ENCODE peak calls at places on chromosomes 2 and 18, in seven cellular contexts. Y is endodermal cell, Q is left ventricle myocardium inferior, W is lower lobe of right lung, Z is right lobe of liver, D is HepG2, L is pancreas. U is an unnamed sample.

GRCh38 chr2:103155308-103155707 is 393.5 kb downstream of the TMEM182 start:
- DNase-seq in Y (no peak), L (no peak), D (no peak), W (no peak), Z (no peak), Q (no peak), U (no peak)

GRCh38 chr2:20439503-20439902 is 7.4 kb upstream of the RHOB start:
- DNase-seq in Y (peak), W (no peak), L (no peak), Z (peak), Q (no peak), D (no peak), U (no peak)

GRCh38 chr2:229314117-229314516 is 43.0 kb upstream of the PID1 start:
- DNase-seq in Y (no peak), L (no peak), Q (no peak), W (no peak), D (no peak), Z (no peak), U (no peak)

GRCh38 chr2:96197541-96198255 is 10.9 kb downstream of the STARD7 start:
- DNase-seq in Z (no peak), Y (no peak), L (no peak), Q (no peak), W (no peak), D (no peak), U (no peak)

GRCh38 chr2:111686994-111687393 is 197.0 kb downstream of the ANAPC1 start:
- DNase-seq in Q (no peak), Y (no peak), W (no peak), D (no peak), L (no peak), Z (peak), U (no peak)

GRCh38 chr18:51029378-51029693 is 677 bp upstream of the SMAD4 start:
- DNase-seq in Q (no peak), Z (no peak), W (no peak), Y (no peak), D (no peak), L (no peak), U (no peak)

GRCh38 chr18:63867368-63867767 is 20.1 kb upstream of the SERPINB2 start:
- DNase-seq in Y (no peak), D (no peak), L (no peak), W (no peak), Q (no peak), Z (no peak), U (no peak)

GRCh38 chr2:124585277-124585676 is 560.2 kb downstream of the CNTNAP5 start:
- DNase-seq in Q (no peak), Y (no peak), W (no peak), D (peak), L (no peak), Z (no peak), U (no peak)

GRCh38 chr2:161905389-161906046 is 168.5 kb downstream of the DPP4 start:
- DNase-seq in W (no peak), Q (no peak), Z (no peak), D (peak), Y (no peak), L (no peak), U (peak)

GRCh38 chr18:49285627-49286026 is 174.8 kb downstream of the DYM start:
- DNase-seq in W (no peak), Y (no peak), Z (no peak), D (no peak), Q (no peak), L (no peak), U (no peak)

GRCh38 chr18:34848695-34849094 is 138.6 kb downstream of the DTNA start:
- DNase-seq in L (no peak), D (no peak), Y (no peak), Z (no peak), W (no peak), Q (no peak), U (no peak)

GRCh38 chr2:229218329-229218921 is 52.7 kb downstream of the PID1 start:
- DNase-seq in D (no peak), Q (no peak), Y (no peak), W (no peak), Z (peak), L (no peak), U (no peak)

GRCh38 chr2:131156452-131157149 is 51.5 kb downstream of the PLEKHB2 start:
- DNase-seq in L (no peak), Z (no peak), Q (no peak), D (peak), Y (peak), W (no peak), U (no peak)

GRCh38 chr18:11518788-11519685 is 90.4 kb upstream of the SLC35G4 start:
- DNase-seq in W (no peak), Z (peak), Y (peak), L (peak), D (peak), Q (no peak), U (no peak)

GRCh38 chr18:57776767-57777166 is 26.3 kb downstream of the ATP8B1 start:
- DNase-seq in L (no peak), Z (no peak), Q (no peak), W (no peak), D (no peak), Y (no peak), U (no peak)

GRCh38 chr2:175318542-175318941 is 137.0 kb upstream of the ATP5MC3 start:
- DNase-seq in Z (no peak), Q (no peak), W (no peak), Y (no peak), L (no peak), D (no peak), U (no peak)

GRCh38 chr2:113831156-113831555 is 58.7 kb upstream of the ACTR3 start:
- DNase-seq in L (no peak), Y (peak), D (no peak), W (no peak), Z (no peak), Q (no peak), U (no peak)

GRCh38 chr2:188819011-188819410 is 155.2 kb upstream of the COL3A1 start:
- DNase-seq in D (no peak), Y (no peak), L (no peak), W (no peak), Q (no peak), Z (no peak), U (no peak)

GRCh38 chr2:200812122-200813022 is 662 bp downstream of the BZW1 start:
- DNase-seq in Y (peak), Q (peak), Z (peak), D (peak), W (peak), L (peak), U (no peak)

GRCh38 chr2:95314964-95315611 is 17.9 kb downstream of the KCNIP3 start:
- DNase-seq in Q (no peak), W (no peak), Z (peak), D (peak), Y (peak), L (peak), U (peak)

GRCh38 chr2:45904931-45905642 is 253.6 kb downstream of the PRKCE start:
- DNase-seq in Y (no peak), W (no peak), D (no peak), Z (no peak), Q (no peak), L (no peak), U (no peak)

GRCh38 chr2:15243762-15244161 is 317.4 kb downstream of the NBAS start:
- DNase-seq in Y (no peak), Q (no peak), L (no peak), Z (no peak), W (no peak), D (no peak), U (peak)

GRCh38 chr2:3780477-3781402 is 77.4 kb downstream of the DCDC2C start:
- DNase-seq in W (peak), L (no peak), Y (peak), D (peak), Z (peak), Q (peak), U (peak)

GRCh38 chr18:32389868-32390267 is 80.8 kb downstream of the GAREM1 start:
- DNase-seq in L (peak), Q (peak), Z (peak), W (peak), Y (no peak), D (no peak), U (no peak)

GRCh38 chr2:167406558-167406957 is 518.3 kb downstream of the XIRP2 start:
- DNase-seq in Q (no peak), W (no peak), Z (no peak), Y (peak), L (no peak), D (no peak), U (peak)

GRCh38 chr2:21317131-21317530 is 193.4 kb downstream of the TDRD15 start:
- DNase-seq in L (no peak), Q (peak), W (peak), D (peak), Y (peak), Z (peak), U (no peak)

GRCh38 chr2:229610359-229610758 is 104.0 kb downstream of the DNER start:
- DNase-seq in Q (no peak), L (no peak), D (no peak), W (no peak), Z (no peak), Y (no peak), U (peak)

GRCh38 chr2:10709290-10709939 is 12.0 kb upstream of the ATP6V1C2 start:
- DNase-seq in D (peak), Q (no peak), W (no peak), Y (peak), L (no peak), Z (peak), U (no peak)

GRCh38 chr18:24627644-24628315 is 167.3 kb downstream of the HRH4 start:
- DNase-seq in L (no peak), D (no peak), Q (no peak), W (no peak), Z (no peak), Y (no peak), U (no peak)

GRCh38 chr18:47883771-47884413 is 46.6 kb downstream of the SMAD2 start:
- DNase-seq in Q (no peak), Z (no peak), D (no peak), W (no peak), Y (no peak), L (no peak), U (peak)

GRCh38 chr18:74512321-74513053 is 16.3 kb downstream of the CNDP2 start:
- DNase-seq in Y (no peak), L (no peak), Z (no peak), W (no peak), Q (no peak), D (no peak), U (no peak)

GRCh38 chr18:23587220-23587642 is 925 bp upstream of the NPC1 start:
- DNase-seq in W (no peak), L (no peak), D (no peak), Z (no peak), Y (no peak), Q (no peak), U (no peak)

GRCh38 chr2:67209107-67209506 is 188.0 kb upstream of the ETAA1 start:
- DNase-seq in D (no peak), W (no peak), Q (no peak), Z (no peak), L (peak), Y (no peak), U (peak)

GRCh38 chr2:113886479-113887383 is 3.2 kb upstream of the ACTR3 start:
- DNase-seq in D (peak), Q (peak), L (no peak), Y (no peak), W (peak), Z (peak), U (peak)

GRCh38 chr2:18132697-18133096 is 254.2 kb downstream of the KCNS3 start:
- DNase-seq in Q (no peak), Z (no peak), W (no peak), L (no peak), Y (no peak), D (no peak), U (peak)

GRCh38 chr2:203327582-203327917 is 644 bp upstream of the ABI2 start:
- DNase-seq in Z (no peak), L (no peak), Y (no peak), W (no peak), D (no peak), Q (no peak), U (no peak)

GRCh38 chr18:57441395-57441794 is 6.2 kb downstream of the ONECUT2 start:
- DNase-seq in D (no peak), L (no peak), Z (no peak), Q (no peak), W (no peak), Y (peak), U (no peak)

GRCh38 chr2:172783091-172783898 is 47.6 kb downstream of the RAPGEF4 start:
- DNase-seq in Q (no peak), W (no peak), L (no peak), Y (peak), Z (no peak), D (peak), U (peak)
- TF ChIP-seq CTCF in Q (peak), W (no peak), L (no peak), Y (peak), Z (no peak), D (peak), U (peak)

DNA sequence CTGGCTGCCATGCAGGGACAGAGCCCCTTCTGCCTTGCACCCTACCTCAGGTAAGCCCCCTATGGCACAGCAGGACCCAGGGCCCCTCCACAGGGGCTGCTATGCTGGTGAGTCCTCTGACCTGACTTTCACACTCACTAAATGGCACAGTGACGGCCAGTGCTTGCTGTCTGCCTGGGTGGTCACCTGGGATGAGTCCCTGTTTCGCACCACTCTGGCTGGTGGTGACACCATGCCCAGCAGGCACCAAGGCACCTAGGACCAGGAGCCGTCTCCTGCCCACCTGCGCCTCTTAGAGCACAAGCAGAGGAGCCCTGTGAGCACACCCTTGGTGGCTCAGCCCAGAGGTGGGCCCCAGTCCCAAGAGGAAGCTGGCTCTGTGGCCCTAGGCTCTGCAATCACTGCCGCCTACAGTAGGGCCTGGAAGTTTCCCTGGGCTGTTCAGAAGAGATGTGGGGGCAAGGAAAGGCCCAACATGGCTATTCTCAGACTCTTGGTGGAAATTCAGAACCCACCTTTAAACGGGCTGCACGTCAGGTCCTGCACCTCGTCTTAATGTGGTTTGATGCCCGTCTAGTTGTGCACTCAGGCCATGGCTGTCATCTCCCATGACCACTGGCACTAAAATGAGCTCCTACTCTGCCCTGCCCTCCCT is 96.0 kb downstream of the PLB1 start:
- DNase-seq in Y (no peak), D (no peak), Z (peak), L (no peak), Q (no peak), W (no peak), U (no peak)
- H3K4me3 ChIP-seq in Y (no peak), D (no peak), Z (no peak), L (no peak), Q (no peak), W (no peak), U (no peak)

DNA sequence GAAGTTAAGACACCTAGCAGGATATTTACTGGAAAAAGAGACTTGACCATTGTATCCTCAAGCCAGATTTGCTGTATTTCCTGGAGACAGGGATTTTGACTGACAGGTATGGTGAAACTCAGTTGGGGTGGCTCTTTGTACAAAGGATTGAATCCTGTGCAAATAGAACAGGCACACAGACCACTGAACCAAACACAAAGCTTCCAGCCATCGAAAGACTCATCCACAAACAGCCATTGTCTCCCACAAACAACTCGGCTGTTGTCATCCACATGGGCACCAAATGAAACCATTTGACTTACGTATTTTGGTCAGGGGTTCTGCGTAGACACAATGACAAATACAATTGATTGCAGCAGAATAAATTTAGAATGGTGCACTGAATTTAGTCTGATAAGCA is 15.9 kb downstream of the RNF152 start:
- DNase-seq in Q (no peak), W (no peak), Y (no peak), Z (no peak), L (no peak), D (peak), U (no peak)
- TF ChIP-seq CTCF in Q (no peak), W (no peak), Y (no peak), Z (no peak), L (no peak), D (no peak), U (no peak)

GRCh38 chr18:36672437-36673344 is 156.1 kb downstream of the TPGS2 start:
- DNase-seq in Z (peak), W (peak), D (no peak), L (no peak), Q (no peak), Y (no peak), U (no peak)
- H3K4me3 ChIP-seq in Z (no peak), W (peak), D (no peak), L (no peak), Q (peak), Y (no peak), U (no peak)

DNA sequence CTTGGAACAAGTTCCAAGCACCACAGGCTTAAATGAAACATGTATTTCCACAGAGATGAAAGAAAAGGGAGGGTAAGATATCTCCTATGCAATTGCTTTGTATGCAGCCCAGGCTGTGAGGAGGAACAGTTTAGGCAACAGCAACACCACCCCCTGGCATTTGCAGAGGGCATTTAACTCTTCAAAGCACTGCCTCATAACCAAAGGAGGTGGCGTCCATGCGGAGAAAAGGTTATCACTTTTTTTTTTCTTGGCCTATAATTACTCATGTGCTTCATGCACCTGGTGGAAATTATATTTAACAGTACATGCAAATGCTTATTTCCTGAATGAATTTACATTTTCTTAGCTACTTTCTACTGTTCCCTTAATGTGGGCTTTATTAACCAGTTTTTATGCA is 286.0 kb downstream of the LPIN1 start:
- DNase-seq in L (no peak), Y (no peak), D (no peak), Q (no peak), W (no peak), Z (no peak), U (peak)
- TF ChIP-seq CTCF in L (no peak), Y (peak), D (no peak), Q (no peak), W (no peak), Z (no peak), U (peak)

DNA sequence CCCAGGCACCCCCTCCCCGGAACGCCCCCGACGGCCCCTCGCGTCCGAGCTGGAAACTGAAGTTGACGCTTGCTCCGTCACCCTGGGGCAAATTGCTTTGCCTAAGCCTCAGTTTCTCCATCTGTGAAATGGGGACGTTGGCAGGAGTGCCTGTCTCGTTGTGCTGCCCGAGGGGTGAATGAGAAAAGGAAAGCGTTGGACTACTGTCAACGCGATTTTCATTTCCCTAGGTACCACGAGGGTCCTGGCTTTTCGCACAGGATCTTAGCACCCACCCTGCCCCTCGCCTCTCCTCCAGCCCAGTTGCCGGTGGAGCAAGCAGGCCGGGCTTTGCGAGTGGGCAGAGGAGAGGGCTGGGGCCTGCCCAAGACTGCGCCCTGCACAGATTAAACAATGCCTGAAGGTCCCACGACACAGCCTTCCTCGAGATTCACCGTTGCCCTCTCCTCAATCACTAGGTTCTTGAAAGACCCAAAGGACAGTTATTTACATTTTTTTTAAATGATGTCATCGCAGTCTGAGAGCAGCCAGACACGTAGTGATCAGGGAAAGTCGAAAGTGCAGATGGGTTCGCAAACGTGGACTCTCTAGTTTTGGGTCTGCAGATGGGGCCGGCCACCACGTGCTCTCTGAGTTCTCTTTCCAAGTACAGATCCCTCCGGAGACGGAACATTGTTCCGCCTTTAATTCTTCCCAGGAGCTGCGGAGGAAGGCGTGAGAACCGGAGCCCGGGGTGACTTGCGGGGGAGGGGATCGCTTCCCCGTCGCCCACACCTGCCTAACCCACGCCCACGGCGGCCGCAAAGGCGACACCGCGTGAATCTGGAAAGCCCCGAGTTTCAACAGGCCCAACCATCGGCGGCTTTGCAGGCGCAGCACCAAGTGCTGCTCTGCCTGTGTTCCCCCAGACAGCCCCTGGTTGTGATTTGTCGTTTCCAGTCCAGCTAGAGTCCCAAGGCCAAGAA is 54.1 kb downstream of the PKDCC start:
- DNase-seq in Y (peak), Z (peak), D (peak), Q (peak), L (peak), W (peak), U (peak)
- H3K4me3 ChIP-seq in Y (no peak), Z (peak), D (no peak), Q (peak), L (peak), W (peak), U (no peak)

DNA sequence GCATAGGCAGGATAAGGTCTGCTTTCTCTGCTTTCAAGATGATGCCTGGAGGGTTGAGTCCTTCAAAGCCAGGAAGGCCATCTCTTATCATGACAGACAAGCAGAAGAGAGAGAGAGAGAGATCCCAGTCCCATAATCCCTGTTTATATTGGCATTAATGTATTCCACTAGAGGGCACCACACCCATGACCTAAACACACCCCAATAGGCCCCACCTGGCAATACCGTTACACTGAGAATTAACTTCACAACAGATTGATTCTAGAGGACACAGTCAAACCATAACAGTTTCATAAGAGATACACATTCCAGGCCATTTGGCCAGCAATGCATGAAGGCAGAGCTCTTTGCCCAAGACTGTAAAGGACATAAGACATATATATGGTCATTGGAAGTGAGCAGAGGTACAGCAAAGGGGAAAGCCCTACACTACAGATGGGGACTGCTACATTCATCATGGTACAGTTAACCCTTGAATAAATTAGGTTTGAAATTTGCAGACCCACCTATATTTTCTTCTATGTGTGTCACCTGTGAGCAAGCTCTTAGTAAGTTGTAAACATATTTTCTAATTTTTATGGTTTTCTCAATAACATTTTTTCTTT is 1516.1 kb downstream of the RPIA start:
- DNase-seq in Z (no peak), D (peak), Y (no peak), W (no peak), Q (no peak), L (no peak), U (no peak)
- TF ChIP-seq CTCF in Z (peak), D (peak), Y (peak), W (peak), Q (peak), L (no peak), U (no peak)